ENCODE peak calls at places on chromosomes 11 and 22, in four cellular contexts. W is IMR-90, O is K562, T is GM12878. X is an unnamed sample. For H3K36me3, the result is how much of the 10 kb centered on the place peaks cover.

GRCh38 chr11:36447947-36448346 is 62.1 kb downstream of the TRAF6 start:
- DNase-seq in O (no peak), W (no peak), T (no peak), X (no peak)

GRCh38 chr11:95912902-95913560 is 10.9 kb downstream of the MTMR2 start:
- DNase-seq in O (no peak), W (peak), T (no peak), X (no peak)

GRCh38 chr11:11972148-11972547 is 36.3 kb downstream of the DKK3 start:
- DNase-seq in T (no peak), W (no peak), O (no peak), X (no peak)

GRCh38 chr22:40218723-40219294 is 41.1 kb downstream of the TNRC6B start:
- DNase-seq in T (no peak), W (peak), O (no peak), X (no peak)

GRCh38 chr22:31119026-31119717 is 3.6 kb upstream of the INPP5J start:
- DNase-seq in O (peak), T (no peak), W (no peak), X (no peak)

GRCh38 chr11:61897387-61898246 is 6.3 kb upstream of the FADS3 start:
- DNase-seq in W (peak), T (no peak), O (peak), X (peak)

GRCh38 chr22:17368144-17368726 is 1.0 kb upstream of the CECR2 start:
- DNase-seq in W (no peak), T (no peak), O (no peak), X (no peak)

GRCh38 chr11:72971211-72971610 is 157.0 kb downstream of the ATG16L2 start:
- DNase-seq in T (no peak), W (no peak), O (no peak), X (no peak)

GRCh38 chr22:27997538-27997937 is 78.5 kb upstream of the PITPNB start:
- DNase-seq in O (no peak), W (peak), T (no peak), X (no peak)

GRCh38 chr22:24302591-24302990 is 32.0 kb downstream of the SPECC1L start:
- DNase-seq in W (no peak), T (no peak), O (no peak), X (no peak)

GRCh38 chr22:37865510-37865909 is 16.3 kb downstream of the EIF3L start:
- DNase-seq in O (no peak), T (no peak), W (no peak), X (no peak)
- H3K36me3 ChIP-seq in O (half or more), T (under half), W (half or more), X (under half)

GRCh38 chr11:64035581-64035980 is at the start of gene FLRT1:
- DNase-seq in O (no peak), T (no peak), W (no peak), X (no peak)

GRCh38 chr11:64034411-64034811 is 1.3 kb upstream of the FLRT1 start:
- DNase-seq in W (no peak), O (peak), T (no peak), X (no peak)

GRCh38 chr11:64037027-64037633 is 1.4 kb downstream of the FLRT1 start:
- DNase-seq in O (no peak), T (no peak), W (no peak), X (no peak)

GRCh38 chr11:64035081-64035524 is 628 bp upstream of the FLRT1 start:
- DNase-seq in T (no peak), O (no peak), W (no peak), X (no peak)

GRCh38 chr11:64036081-64037026 is 623 bp downstream of the FLRT1 start:
- DNase-seq in T (no peak), O (peak), W (peak), X (no peak)
- TF ChIP-seq FOS in T (no peak), O (no peak), W (no peak), X (no peak)

GRCh38 chr11:6488831-6489230 is 7.5 kb downstream of the TIMM10B start:
- DNase-seq in T (no peak), W (no peak), O (no peak), X (no peak)

GRCh38 chr11:6486938-6487337 is 5.6 kb downstream of the TIMM10B start:
- DNase-seq in T (no peak), W (no peak), O (no peak), X (no peak)

GRCh38 chr11:6486256-6486655 is 5.0 kb downstream of the TIMM10B start:
- DNase-seq in T (no peak), O (no peak), W (no peak), X (no peak)

GRCh38 chr11:6489338-6489737 is 7.7 kb upstream of the DNHD1 start:
- DNase-seq in O (no peak), T (no peak), W (no peak), X (no peak)

DNA sequence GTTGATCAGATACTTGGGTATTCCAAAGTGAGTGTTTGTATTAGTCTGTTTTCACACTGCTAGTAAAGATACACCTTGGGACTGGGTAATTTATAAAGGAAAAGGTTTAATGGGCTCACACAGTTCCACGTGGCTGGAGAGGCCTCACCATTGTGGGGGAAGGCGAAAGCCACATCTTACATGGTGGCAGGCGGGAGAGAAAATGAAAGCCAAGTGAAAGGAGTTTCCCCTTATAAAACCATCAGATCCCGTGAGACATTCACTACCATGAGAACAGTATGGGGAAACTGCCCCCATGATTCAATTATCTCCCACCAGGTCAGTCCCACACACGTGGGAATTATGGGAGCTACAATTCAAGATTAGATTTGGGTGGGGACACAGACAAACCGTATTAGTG is 7.0 kb downstream of the TIMM10B start:
- DNase-seq in T (peak), O (no peak), W (no peak), X (no peak)
- H3K36me3 ChIP-seq in T (under half), O (half or more), W (under half), X (under half)

GRCh38 chr22:36102995-36103394 is 57.6 kb downstream of the APOL3 start:
- DNase-seq in W (no peak), T (peak), O (no peak), X (no peak)

GRCh38 chr22:36104435-36104834 is 56.1 kb downstream of the APOL3 start:
- DNase-seq in T (no peak), W (no peak), O (peak), X (no peak)

GRCh38 chr22:36103891-36104290 is 56.7 kb downstream of the APOL3 start:
- DNase-seq in T (no peak), O (no peak), W (no peak), X (no peak)

GRCh38 chr22:36106910-36107309 is 53.6 kb downstream of the APOL3 start:
- DNase-seq in O (no peak), T (no peak), W (no peak), X (no peak)

GRCh38 chr22:36104988-36105387 is 55.6 kb downstream of the APOL3 start:
- DNase-seq in O (peak), T (no peak), W (peak), X (no peak)
- TF ChIP-seq FOS in O (no peak), T (no peak), W (no peak), X (no peak)

DNA sequence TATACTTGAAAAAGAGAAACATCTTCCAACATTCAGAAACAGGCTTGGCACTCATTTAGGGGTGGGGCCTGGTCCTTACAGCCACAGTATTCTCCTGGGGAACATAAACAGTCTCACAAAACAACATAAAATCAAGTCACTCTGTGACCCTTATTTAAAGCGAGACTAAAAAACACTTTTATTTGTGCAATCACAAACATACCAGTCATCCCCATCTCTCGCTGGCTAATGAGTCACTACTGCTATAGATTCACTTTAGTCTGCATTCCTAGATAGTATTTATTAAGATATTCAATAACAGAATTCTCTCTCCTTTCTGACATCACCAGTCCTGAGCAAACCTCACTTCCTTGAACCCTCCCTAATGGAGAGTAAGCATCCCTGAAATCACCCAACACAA is 68.0 kb downstream of the ZBTB44 start:
- DNase-seq in O (no peak), T (no peak), W (peak), X (no peak)
- H3K36me3 ChIP-seq in O (under half), T (under half), W (under half), X (under half)

GRCh38 chr11:294795-295194 is 4.5 kb downstream of the IFITM5 start:
- DNase-seq in T (no peak), W (no peak), O (no peak), X (no peak)
- TF ChIP-seq FOS in T (no peak), W (no peak), O (no peak), X (no peak)

X was measured in endothelial cell of umbilical vein.